ENCODE peak calls at places on chromosome 4, in six cellular contexts. T is ascending aorta, S is endodermal cell, M is mammary epithelial cell, C is heart left ventricle, N is Peyer's patch. A is an unnamed sample.

GRCh38 chr4:146335763-146336412 is 121.5 kb downstream of the REELD1 start:
- DNase-seq in C (no peak), S (no peak), M (peak; percentile 47), N (no peak), T (no peak), A (no peak)

GRCh38 chr4:15144249-15144966 is 142.1 kb downstream of the CPEB2 start:
- DNase-seq in S (no peak), C (no peak), N (no peak), M (no peak), T (no peak), A (no peak)

GRCh38 chr4:3254302-3255131 is 5.6 kb downstream of the MSANTD1 start:
- DNase-seq in M (no peak), S (peak; percentile 34), C (peak; percentile 9), N (peak; percentile 18), T (peak; percentile 50), A (no peak)

GRCh38 chr4:4780634-4781287 is 78.7 kb upstream of the MSX1 start:
- DNase-seq in C (no peak), N (no peak), T (no peak), S (no peak), M (peak; percentile 43), A (no peak)

GRCh38 chr4:17320046-17320445 is 191.8 kb downstream of the QDPR start:
- DNase-seq in C (no peak), N (no peak), M (no peak), S (no peak), T (no peak), A (no peak)

GRCh38 chr4:121112530-121112929 is 40.2 kb upstream of the NDNF start:
- DNase-seq in M (no peak), T (no peak), S (no peak), N (no peak), C (no peak), A (no peak)

GRCh38 chr4:179797718-179798117 is 2355.5 kb upstream of the AGA start:
- DNase-seq in S (no peak), C (no peak), N (no peak), T (no peak), M (no peak), A (no peak)

GRCh38 chr4:76674995-76675394 is 222.9 kb downstream of the SOWAHB start:
- DNase-seq in T (no peak), M (no peak), N (no peak), S (no peak), C (no peak), A (no peak)

GRCh38 chr4:10747186-10747585 is 62.6 kb upstream of the CLNK start:
- DNase-seq in S (no peak), N (no peak), M (no peak), C (no peak), T (no peak), A (no peak)

GRCh38 chr4:20356565-20356964 is 104.9 kb downstream of the SLIT2 start:
- DNase-seq in N (no peak), C (no peak), S (no peak), T (no peak), M (no peak), A (no peak)

GRCh38 chr4:121950680-121951569 is 935 bp downstream of the TRPC3 start:
- DNase-seq in S (peak; percentile 77), M (no peak), N (peak; percentile 54), T (peak; percentile 64), C (peak; percentile 35), A (peak; percentile 27)

GRCh38 chr4:16001484-16001858 is 38.5 kb upstream of the FGFBP2 start:
- DNase-seq in S (peak; percentile 90), M (peak; percentile 56), C (peak; percentile 64), N (no peak), T (peak; percentile 74), A (peak; percentile 48)

GRCh38 chr4:75821966-75822365 is 80.3 kb downstream of the PPEF2 start:
- DNase-seq in M (peak; percentile 12), S (no peak), C (no peak), N (no peak), T (no peak), A (no peak)

GRCh38 chr4:150038335-150039076 is 39.7 kb upstream of the DCLK2 start:
- DNase-seq in T (no peak), M (no peak), S (no peak), N (no peak), C (no peak), A (no peak)

GRCh38 chr4:150251752-150252190 is 173.5 kb downstream of the DCLK2 start:
- DNase-seq in M (no peak), N (no peak), S (peak; percentile 83), T (peak; percentile 37), C (no peak), A (no peak)

GRCh38 chr4:83850435-83850834 is 314.5 kb downstream of the GPAT3 start:
- DNase-seq in C (no peak), T (no peak), M (no peak), N (no peak), S (peak; percentile 68), A (no peak)

GRCh38 chr4:2886622-2887021 is 43.0 kb downstream of the ADD1 start:
- DNase-seq in S (no peak), N (no peak), C (no peak), T (no peak), M (no peak), A (no peak)

GRCh38 chr4:1171306-1172227 is 816 bp downstream of the SPON2 start:
- DNase-seq in N (peak; percentile 55), C (no peak), S (peak; percentile 82), M (no peak), T (no peak), A (no peak)

GRCh38 chr4:177380730-177381287 is 61.4 kb downstream of the AGA start:
- DNase-seq in N (no peak), S (peak; percentile 95), C (no peak), T (no peak), M (peak; percentile 6), A (no peak)

GRCh38 chr4:138034871-138035270 is 207.3 kb downstream of the SLC7A11 start:
- DNase-seq in N (no peak), T (no peak), S (no peak), M (peak; percentile 92), C (no peak), A (no peak)

GRCh38 chr4:186486172-186486571 is 69.2 kb downstream of the MTNR1A start:
- DNase-seq in S (no peak), N (no peak), T (no peak), C (no peak), M (no peak), A (no peak)
- TF ChIP-seq CTCF in S (no peak), N (no peak), T (no peak), C (no peak), M (no peak), A (no peak)

DNA sequence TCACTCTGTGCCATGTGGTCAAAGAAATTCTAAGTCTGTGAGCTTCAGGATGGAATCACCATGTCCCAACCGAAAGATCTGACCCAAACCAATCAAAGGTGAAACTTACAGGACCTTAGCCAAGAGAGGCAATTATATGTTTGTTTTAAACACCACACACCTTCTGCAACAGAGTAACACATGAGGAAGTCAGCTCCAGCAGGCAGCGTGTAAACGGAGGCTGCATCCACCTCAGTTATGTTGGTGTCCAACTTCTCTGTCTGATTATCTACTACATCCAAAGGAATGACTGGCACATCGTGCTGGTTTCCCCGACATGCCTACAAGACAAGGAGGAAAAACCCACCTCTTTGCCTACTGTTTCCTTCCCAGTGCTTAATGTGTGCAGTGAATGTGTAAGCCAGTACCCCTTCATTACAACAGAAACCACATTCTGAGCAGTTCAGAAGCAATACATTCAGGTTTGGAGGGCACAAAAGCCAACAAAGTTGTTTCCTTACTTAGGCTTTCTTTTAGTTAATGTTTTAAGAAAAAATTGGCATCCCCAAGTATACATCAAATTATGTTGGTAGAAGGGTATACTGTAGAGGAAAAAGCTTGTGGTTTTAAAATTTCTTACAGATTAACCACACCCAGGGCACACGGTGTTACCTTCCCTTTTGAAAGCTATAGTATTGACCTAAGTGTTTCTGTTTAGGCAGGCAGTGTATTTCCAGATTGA is 12.4 kb downstream of the CASP6 start:
- DNase-seq in S (no peak), M (no peak), T (no peak), N (no peak), C (no peak), A (no peak)
- H3K36me3 ChIP-seq in S (peaks cover 36% of the 10 kb centered on the region), M (peaks cover 5% of the 10 kb centered on the region), T (peaks cover 54% of the 10 kb centered on the region), N (peaks cover 86% of the 10 kb centered on the region), C (peaks cover 67% of the 10 kb centered on the region), A (peaks cover 13% of the 10 kb centered on the region)

GRCh38 chr4:174215055-174215454 is 68.4 kb downstream of the FBXO8 start:
- DNase-seq in T (no peak), M (no peak), S (no peak), C (no peak), N (no peak), A (no peak)

GRCh38 chr4:174215936-174216699 is 67.3 kb downstream of the FBXO8 start:
- DNase-seq in T (no peak), M (no peak), C (no peak), S (peak; percentile 73), N (no peak), A (no peak)

GRCh38 chr4:174212061-174212460 is 71.4 kb downstream of the FBXO8 start:
- DNase-seq in S (no peak), N (no peak), T (no peak), C (no peak), M (no peak), A (no peak)

GRCh38 chr4:174213734-174214101 is 69.7 kb downstream of the FBXO8 start:
- DNase-seq in M (no peak), N (no peak), C (no peak), T (no peak), S (peak; percentile 63), A (no peak)

DNA sequence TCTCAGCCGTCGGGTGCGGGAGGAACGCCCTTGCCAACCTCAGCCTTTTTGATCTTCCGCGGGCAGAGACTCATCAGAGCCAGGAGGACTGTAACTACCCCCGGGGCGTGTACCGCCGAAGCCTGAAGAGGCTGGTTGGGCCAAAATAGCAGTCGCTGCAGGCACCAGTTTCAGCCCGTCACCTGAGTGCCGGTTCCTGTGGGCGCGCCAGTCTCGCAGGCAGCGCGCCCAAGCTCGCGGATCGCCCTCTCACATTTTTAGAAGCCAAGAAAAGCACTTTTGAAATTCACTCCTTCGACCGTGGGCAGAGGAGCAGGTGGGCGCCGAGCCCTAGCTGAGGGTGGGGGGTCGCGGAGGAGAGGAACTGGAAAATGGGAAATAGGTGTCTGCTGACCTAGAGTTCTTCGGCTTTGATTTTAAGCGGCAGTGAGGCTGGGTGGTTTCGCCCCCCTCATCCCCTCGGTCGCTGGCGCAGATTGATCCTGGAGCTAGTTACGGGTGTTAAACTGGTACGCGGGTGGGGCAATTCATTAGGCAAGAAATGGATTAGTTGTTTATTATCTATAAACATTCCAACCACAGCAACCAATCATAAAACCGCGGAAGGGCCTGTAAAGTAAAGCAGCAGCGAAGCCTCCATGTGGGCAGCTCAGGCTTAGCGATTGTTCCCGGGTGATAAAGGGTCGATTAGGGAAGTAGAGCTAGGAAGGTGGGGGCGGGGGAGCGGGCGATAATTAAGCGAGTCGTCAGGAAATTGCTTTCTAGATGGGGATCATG is 69.2 kb downstream of the FBXO8 start:
- DNase-seq in S (peak; percentile 84), C (no peak), M (no peak), N (no peak), T (no peak), A (no peak)
- H3K4me3 ChIP-seq in S (peak overlapping the region; percentile 76), C (peak overlapping the region; percentile 49), M (no peak overlapping the region), N (peak overlapping the region; percentile 21), T (peak overlapping the region; percentile 47), A (peak overlapping the region; percentile 22)

GRCh38 chr4:48105230-48105629 is 28.8 kb downstream of the TXK start:
- DNase-seq in M (no peak), T (no peak), C (no peak), S (no peak), N (no peak), A (no peak)

GRCh38 chr4:48103483-48104139 is 30.4 kb downstream of the TXK start:
- DNase-seq in T (no peak), C (no peak), S (no peak), M (peak; percentile 16), N (no peak), A (no peak)

GRCh38 chr4:48100248-48100647 is 33.8 kb downstream of the TXK start:
- DNase-seq in M (no peak), C (no peak), S (no peak), T (no peak), N (no peak), A (no peak)

GRCh38 chr4:48102303-48102702 is 31.7 kb downstream of the TXK start:
- DNase-seq in N (no peak), C (no peak), S (no peak), T (no peak), M (no peak), A (no peak)
- TF ChIP-seq CTCF in N (no peak), C (no peak), S (peak; percentile 59), T (no peak), M (peak; percentile 11), A (no peak)